ENCODE peak calls at places on chromosomes 3 and 15, in four cellular contexts. One of them, this sample, is unnamed.

GRCh38 chr15:32956006-32956405 is 238.2 kb downstream of the GREM1 start:
- DNase-seq in HEK293T: peak
- DNase-seq in GM12878: no peak
- DNase-seq in IMR-90: peak
- DNase-seq in this sample: peak

GRCh38 chr15:39427705-39428104 is 153.2 kb upstream of the THBS1 start:
- DNase-seq in IMR-90: no peak
- DNase-seq in GM12878: no peak
- DNase-seq in HEK293T: no peak
- DNase-seq in this sample: no peak

GRCh38 chr15:70051948-70052633 is 45.6 kb downstream of the TLE3 start:
- DNase-seq in GM12878: no peak
- DNase-seq in IMR-90: no peak
- DNase-seq in HEK293T: no peak
- DNase-seq in this sample: no peak

GRCh38 chr3:141561426-141562034 is 74.7 kb downstream of the RASA2 start:
- DNase-seq in GM12878: no peak
- DNase-seq in HEK293T: peak
- DNase-seq in IMR-90: peak
- DNase-seq in this sample: peak

GRCh38 chr3:159158213-159158612 is 356.4 kb downstream of the MFSD1 start:
- DNase-seq in HEK293T: no peak
- DNase-seq in IMR-90: no peak
- DNase-seq in GM12878: no peak
- DNase-seq in this sample: no peak

GRCh38 chr15:37086120-37086519 is 14.2 kb downstream of the MEIS2 start:
- DNase-seq in GM12878: no peak
- DNase-seq in IMR-90: no peak
- DNase-seq in HEK293T: no peak
- DNase-seq in this sample: no peak

GRCh38 chr3:194383276-194383940 is 13.9 kb upstream of the LRRC15 start:
- DNase-seq in IMR-90: no peak
- DNase-seq in HEK293T: no peak
- DNase-seq in GM12878: no peak
- DNase-seq in this sample: no peak

GRCh38 chr3:143192193-143192592 is 72.6 kb downstream of the CHST2 start:
- DNase-seq in GM12878: no peak
- DNase-seq in IMR-90: no peak
- DNase-seq in HEK293T: no peak
- DNase-seq in this sample: no peak

GRCh38 chr3:97823503-97824004 is 1.7 kb downstream of the CRYBG3 start:
- DNase-seq in HEK293T: no peak
- DNase-seq in GM12878: no peak
- DNase-seq in IMR-90: no peak
- DNase-seq in this sample: no peak

GRCh38 chr3:133138017-133138416 is 99.8 kb downstream of the TMEM108 start:
- DNase-seq in HEK293T: no peak
- DNase-seq in IMR-90: no peak
- DNase-seq in GM12878: peak
- DNase-seq in this sample: no peak

GRCh38 chr3:10775259-10775658 is 40.8 kb upstream of the SLC6A11 start:
- DNase-seq in GM12878: no peak
- DNase-seq in HEK293T: no peak
- DNase-seq in IMR-90: no peak
- DNase-seq in this sample: no peak

GRCh38 chr15:90114451-90114901 is 12.2 kb upstream of the IDH2 start:
- DNase-seq in GM12878: no peak
- DNase-seq in HEK293T: no peak
- DNase-seq in IMR-90: no peak
- DNase-seq in this sample: no peak

GRCh38 chr3:42815826-42816225 is 6.6 kb downstream of the ACKR2 start:
- DNase-seq in IMR-90: no peak
- DNase-seq in GM12878: no peak
- DNase-seq in HEK293T: no peak
- DNase-seq in this sample: no peak

GRCh38 chr3:105526349-105527111 is 159.8 kb downstream of the ALCAM start:
- DNase-seq in IMR-90: peak
- DNase-seq in GM12878: no peak
- DNase-seq in HEK293T: no peak
- DNase-seq in this sample: no peak

GRCh38 chr3:156233875-156234274 is 113.5 kb downstream of the KCNAB1 start:
- DNase-seq in HEK293T: no peak
- DNase-seq in GM12878: no peak
- DNase-seq in IMR-90: peak
- DNase-seq in this sample: no peak

GRCh38 chr3:33360136-33360825 is 79.9 kb downstream of the UBP1 start:
- DNase-seq in HEK293T: no peak
- DNase-seq in IMR-90: peak
- DNase-seq in GM12878: no peak
- DNase-seq in this sample: peak

GRCh38 chr3:190538288-190538687 is 24.4 kb downstream of the IL1RAP start:
- DNase-seq in IMR-90: no peak
- DNase-seq in GM12878: no peak
- DNase-seq in HEK293T: no peak
- DNase-seq in this sample: no peak

GRCh38 chr3:152100491-152101086 is 168.1 kb upstream of the MBNL1 start:
- DNase-seq in IMR-90: no peak
- DNase-seq in HEK293T: no peak
- DNase-seq in GM12878: peak
- DNase-seq in this sample: no peak

GRCh38 chr3:67077656-67078055 is 79.5 kb downstream of the KBTBD8 start:
- DNase-seq in HEK293T: no peak
- DNase-seq in IMR-90: peak
- DNase-seq in GM12878: no peak
- DNase-seq in this sample: no peak

GRCh38 chr3:190595807-190596206 is 81.9 kb downstream of the IL1RAP start:
- DNase-seq in HEK293T: no peak
- DNase-seq in IMR-90: no peak
- DNase-seq in GM12878: no peak
- DNase-seq in this sample: no peak

GRCh38 chr15:64426845-64427465 is 33.4 kb upstream of the ZNF609 start:
- DNase-seq in HEK293T: no peak
- DNase-seq in GM12878: no peak
- DNase-seq in IMR-90: peak
- DNase-seq in this sample: no peak

GRCh38 chr15:81950841-81951414 is 94.9 kb downstream of the MEX3B start:
- DNase-seq in GM12878: no peak
- DNase-seq in IMR-90: peak
- DNase-seq in HEK293T: peak
- DNase-seq in this sample: no peak

GRCh38 chr3:125958511-125959316 is 10.3 kb upstream of the ROPN1B start:
- DNase-seq in GM12878: no peak
- DNase-seq in IMR-90: no peak
- DNase-seq in HEK293T: no peak
- DNase-seq in this sample: no peak

GRCh38 chr15:49731187-49731828 is 110.5 kb downstream of the DTWD1 start:
- DNase-seq in HEK293T: no peak
- DNase-seq in IMR-90: no peak
- DNase-seq in GM12878: no peak
- DNase-seq in this sample: no peak

GRCh38 chr3:181755959-181756358 is 44.2 kb downstream of the SOX2 start:
- DNase-seq in IMR-90: no peak
- DNase-seq in HEK293T: no peak
- DNase-seq in GM12878: no peak
- DNase-seq in this sample: no peak

GRCh38 chr15:62972814-62973213 is 69.7 kb upstream of the TPM1 start:
- DNase-seq in IMR-90: peak
- DNase-seq in GM12878: no peak
- DNase-seq in HEK293T: no peak
- DNase-seq in this sample: peak

GRCh38 chr15:73950479-73951043 is 24.3 kb downstream of the LOXL1 start:
- DNase-seq in HEK293T: no peak
- DNase-seq in IMR-90: no peak
- DNase-seq in GM12878: no peak
- DNase-seq in this sample: no peak

GRCh38 chr15:31396881-31397560 is 70.4 kb downstream of the KLF13 start:
- DNase-seq in GM12878: no peak
- DNase-seq in HEK293T: peak
- DNase-seq in IMR-90: peak
- DNase-seq in this sample: peak

GRCh38 chr3:151305081-151305777 is 11.4 kb downstream of the GPR87 start:
- DNase-seq in GM12878: no peak
- DNase-seq in IMR-90: peak
- DNase-seq in HEK293T: peak
- DNase-seq in this sample: peak

GRCh38 chr3:23646201-23646955 is 159.4 kb upstream of the UBE2E1 start:
- DNase-seq in IMR-90: no peak
- DNase-seq in GM12878: no peak
- DNase-seq in HEK293T: no peak
- DNase-seq in this sample: no peak

DNA sequence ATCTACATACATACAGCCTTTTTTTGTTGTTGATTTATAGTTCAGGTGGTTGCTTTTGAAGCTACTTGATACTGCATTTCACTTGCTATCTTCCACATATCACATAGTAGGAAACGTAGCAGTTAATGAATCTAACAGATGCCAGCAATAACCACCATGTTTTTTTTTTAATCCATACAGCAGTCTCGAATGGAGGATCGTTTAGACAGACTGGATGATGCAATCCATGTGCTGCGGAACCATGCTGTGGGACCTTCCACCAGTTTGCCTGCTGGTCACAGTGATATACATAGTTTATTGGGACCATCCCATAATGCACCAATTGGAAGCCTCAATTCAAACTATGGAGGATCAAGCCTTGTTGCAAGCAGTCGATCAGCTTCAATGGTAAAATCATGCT is 123.2 kb upstream of the CGNL1 start:
- DNase-seq in GM12878: no peak
- DNase-seq in IMR-90: no peak
- DNase-seq in HEK293T: peak
- DNase-seq in this sample: no peak
- TF ChIP-seq BHLHE40 in GM12878: no peak
- TF ChIP-seq BHLHE40 in IMR-90: no peak
- TF ChIP-seq BHLHE40 in HEK293T: no peak
- TF ChIP-seq BHLHE40 in this sample: no peak

DNA sequence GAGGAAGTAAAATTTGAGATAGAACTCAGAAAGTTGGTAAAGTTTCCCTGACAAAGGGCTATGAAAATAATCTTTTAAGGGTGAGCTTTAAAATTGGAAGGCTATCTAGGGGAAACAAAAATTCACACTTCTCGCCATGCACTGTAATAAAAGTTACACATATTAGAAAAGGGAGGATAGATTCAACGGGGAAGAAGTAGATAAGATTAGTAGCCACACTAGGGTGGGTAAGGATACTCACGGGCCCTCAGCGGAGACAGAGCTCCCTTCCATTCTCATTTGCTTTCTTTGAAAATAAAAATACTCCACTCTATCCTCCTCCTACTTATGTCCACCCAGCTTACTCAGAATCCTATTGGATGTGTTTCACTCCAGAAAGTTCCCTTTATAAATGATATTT is 691.3 kb upstream of the NR2F2 start:
- DNase-seq in HEK293T: no peak
- DNase-seq in IMR-90: no peak
- DNase-seq in GM12878: no peak
- DNase-seq in this sample: no peak
- TF ChIP-seq BHLHE40 in HEK293T: no peak
- TF ChIP-seq BHLHE40 in IMR-90: no peak
- TF ChIP-seq BHLHE40 in GM12878: no peak
- TF ChIP-seq BHLHE40 in this sample: no peak

GRCh38 chr3:139541156-139541897 is 1.8 kb upstream of the RBP1 start:
- DNase-seq in HEK293T: no peak
- DNase-seq in IMR-90: no peak
- DNase-seq in GM12878: no peak
- DNase-seq in this sample: no peak

GRCh38 chr3:139537325-139537724 is 2.2 kb downstream of the RBP1 start:
- DNase-seq in IMR-90: peak
- DNase-seq in HEK293T: no peak
- DNase-seq in GM12878: no peak
- DNase-seq in this sample: no peak

GRCh38 chr3:139537795-139538538 is 1.6 kb downstream of the RBP1 start:
- DNase-seq in GM12878: no peak
- DNase-seq in HEK293T: no peak
- DNase-seq in IMR-90: no peak
- DNase-seq in this sample: no peak

GRCh38 chr3:139540686-139541085 is 1.1 kb upstream of the RBP1 start:
- DNase-seq in HEK293T: no peak
- DNase-seq in IMR-90: no peak
- DNase-seq in GM12878: no peak
- DNase-seq in this sample: no peak

DNA sequence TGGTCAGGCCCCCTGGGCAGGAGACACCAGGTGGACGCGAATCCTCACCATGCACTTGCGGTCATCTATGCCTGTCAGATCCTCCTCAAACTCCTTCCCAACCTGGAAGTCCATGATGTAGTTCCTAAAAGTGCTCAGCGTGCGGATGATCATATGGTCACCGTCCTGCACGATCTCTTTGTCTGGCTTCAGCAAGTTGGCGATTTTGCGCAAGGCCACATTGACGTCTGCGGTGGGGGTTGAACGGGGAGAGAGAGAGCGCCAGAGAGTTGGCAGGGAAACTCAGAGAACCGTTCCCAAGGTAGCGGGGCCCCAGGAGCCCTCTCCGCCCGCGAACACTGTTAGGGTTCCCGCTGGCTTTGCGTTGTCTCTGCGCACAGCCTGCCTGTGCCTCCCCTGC is 809 bp downstream of the RBP1 start:
- DNase-seq in GM12878: no peak
- DNase-seq in IMR-90: peak
- DNase-seq in HEK293T: no peak
- DNase-seq in this sample: no peak
- TF ChIP-seq BHLHE40 in GM12878: no peak
- TF ChIP-seq BHLHE40 in IMR-90: no peak
- TF ChIP-seq BHLHE40 in HEK293T: no peak
- TF ChIP-seq BHLHE40 in this sample: no peak

GRCh38 chr3:99901200-99901926 is 83.7 kb downstream of the CMSS1 start:
- DNase-seq in IMR-90: peak
- DNase-seq in HEK293T: no peak
- DNase-seq in GM12878: peak
- DNase-seq in this sample: no peak
- TF ChIP-seq BHLHE40 in IMR-90: no peak
- TF ChIP-seq BHLHE40 in HEK293T: no peak
- TF ChIP-seq BHLHE40 in GM12878: no peak
- TF ChIP-seq BHLHE40 in this sample: no peak

GRCh38 chr3:4416427-4416826 is 50.6 kb downstream of the SUMF1 start:
- DNase-seq in GM12878: no peak
- DNase-seq in HEK293T: no peak
- DNase-seq in IMR-90: no peak
- DNase-seq in this sample: no peak

GRCh38 chr3:4411236-4411635 is 55.8 kb downstream of the SUMF1 start:
- DNase-seq in HEK293T: no peak
- DNase-seq in GM12878: no peak
- DNase-seq in IMR-90: no peak
- DNase-seq in this sample: no peak

GRCh38 chr3:4410174-4410573 is 56.9 kb downstream of the SUMF1 start:
- DNase-seq in GM12878: no peak
- DNase-seq in HEK293T: no peak
- DNase-seq in IMR-90: no peak
- DNase-seq in this sample: no peak

GRCh38 chr3:4416961-4417360 is 50.1 kb downstream of the SUMF1 start:
- DNase-seq in HEK293T: no peak
- DNase-seq in IMR-90: peak
- DNase-seq in GM12878: no peak
- DNase-seq in this sample: peak

GRCh38 chr3:4413467-4413866 is 53.6 kb downstream of the SUMF1 start:
- DNase-seq in IMR-90: no peak
- DNase-seq in GM12878: no peak
- DNase-seq in HEK293T: no peak
- DNase-seq in this sample: no peak
- TF ChIP-seq BHLHE40 in IMR-90: no peak
- TF ChIP-seq BHLHE40 in GM12878: no peak
- TF ChIP-seq BHLHE40 in HEK293T: no peak
- TF ChIP-seq BHLHE40 in this sample: no peak

This sample was measured in A549.